ENCODE peak calls at places on chromosomes 5 and 9, in ten cellular contexts. K is CD4-positive, CD25-positive, alpha-beta regulatory T cell; D is tibial nerve; A is endothelial cell of umbilical vein; B is suprapubic skin; X is HepG2; G is naive thymus-derived CD4-positive, alpha-beta T cell; T is fibroblast of lung; J is ovary; P is prostate gland. N is an unnamed sample.

GRCh38 chr5:146528232-146528631 is 12.2 kb upstream of the GPR151 start:
- DNase-seq in K (no peak), D (no peak), A (peak; percentile 29), B (no peak), X (no peak), G (no peak), T (peak; percentile 9), J (no peak), P (no peak), N (no peak)

GRCh38 chr9:35001803-35002502 is 12.4 kb downstream of the DNAJB5 start:
- DNase-seq in K (no peak), D (no peak), A (peak; percentile 64), B (no peak), X (no peak), G (no peak), T (no peak), J (no peak), P (no peak), N (no peak)

GRCh38 chr9:121700165-121700830 is 48.9 kb downstream of the DAB2IP start:
- DNase-seq in K (peak; percentile 16), D (peak; percentile 49), A (peak; percentile 72), B (peak; percentile 80), X (no peak), G (peak; percentile 34), T (peak; percentile 53), J (peak; percentile 65), P (peak; percentile 93), N (peak; percentile 90)

GRCh38 chr5:109454726-109455505 is 45.1 kb upstream of the PJA2 start:
- DNase-seq in K (no peak), D (no peak), A (peak; percentile 59), B (no peak), X (no peak), G (no peak), T (peak; percentile 38), J (no peak), P (no peak), N (no peak)

GRCh38 chr9:82750411-82750918 is 312.5 kb downstream of the RASEF start:
- DNase-seq in K (no peak), D (no peak), A (no peak), B (no peak), X (no peak), G (no peak), T (no peak), J (no peak), P (no peak), N (no peak)

GRCh38 chr5:98810206-98810605 is 36.7 kb downstream of the RGMB start:
- DNase-seq in K (no peak), D (no peak), A (no peak), B (no peak), X (no peak), G (no peak), T (no peak), J (no peak), P (no peak), N (no peak)

GRCh38 chr5:36138900-36139683 is 12.6 kb downstream of the LMBRD2 start:
- DNase-seq in K (no peak), D (no peak), A (no peak), B (no peak), X (peak; percentile 78), G (no peak), T (no peak), J (no peak), P (no peak), N (no peak)

GRCh38 chr9:87787735-87788134 is 61.8 kb downstream of the CTSL start:
- DNase-seq in K (no peak), D (no peak), A (no peak), B (no peak), X (no peak), G (no peak), T (no peak), J (no peak), P (no peak), N (no peak)

GRCh38 chr5:150612405-150612804 is 28.1 kb upstream of the SYNPO start:
- DNase-seq in K (no peak), D (no peak), A (peak; percentile 91), B (no peak), X (no peak), G (no peak), T (no peak), J (no peak), P (no peak), N (no peak)

GRCh38 chr5:125134216-125135081 is 388.0 kb upstream of the ZNF608 start:
- DNase-seq in K (no peak), D (no peak), A (peak; percentile 30), B (no peak), X (no peak), G (no peak), T (peak; percentile 71), J (no peak), P (no peak), N (no peak)

GRCh38 chr9:35954942-35955546 is 2.9 kb downstream of the OR2S2 start:
- DNase-seq in K (peak; percentile 76), D (peak; percentile 71), A (peak; percentile 79), B (no peak), X (peak; percentile 56), G (no peak), T (peak; percentile 91), J (peak; percentile 25), P (peak; percentile 60), N (no peak)

GRCh38 chr9:121698627-121699270 is 47.3 kb downstream of the DAB2IP start:
- DNase-seq in K (no peak), D (no peak), A (no peak), B (no peak), X (no peak), G (no peak), T (no peak), J (peak; percentile 51), P (no peak), N (peak; percentile 33)

GRCh38 chr5:177449140-177450061 is 2.8 kb downstream of the PRR7 start:
- DNase-seq in K (no peak), D (no peak), A (no peak), B (peak; percentile 64), X (no peak), G (no peak), T (no peak), J (no peak), P (no peak), N (no peak)

GRCh38 chr9:4070266-4070665 is 229.6 kb downstream of the GLIS3 start:
- DNase-seq in K (peak; percentile 3), D (no peak), A (no peak), B (no peak), X (no peak), G (no peak), T (no peak), J (no peak), P (no peak), N (no peak)

GRCh38 chr9:27331393-27331792 is 34.4 kb upstream of the EQTN start:
- DNase-seq in K (no peak), D (no peak), A (no peak), B (no peak), X (no peak), G (no peak), T (no peak), J (no peak), P (no peak), N (no peak)

DNA sequence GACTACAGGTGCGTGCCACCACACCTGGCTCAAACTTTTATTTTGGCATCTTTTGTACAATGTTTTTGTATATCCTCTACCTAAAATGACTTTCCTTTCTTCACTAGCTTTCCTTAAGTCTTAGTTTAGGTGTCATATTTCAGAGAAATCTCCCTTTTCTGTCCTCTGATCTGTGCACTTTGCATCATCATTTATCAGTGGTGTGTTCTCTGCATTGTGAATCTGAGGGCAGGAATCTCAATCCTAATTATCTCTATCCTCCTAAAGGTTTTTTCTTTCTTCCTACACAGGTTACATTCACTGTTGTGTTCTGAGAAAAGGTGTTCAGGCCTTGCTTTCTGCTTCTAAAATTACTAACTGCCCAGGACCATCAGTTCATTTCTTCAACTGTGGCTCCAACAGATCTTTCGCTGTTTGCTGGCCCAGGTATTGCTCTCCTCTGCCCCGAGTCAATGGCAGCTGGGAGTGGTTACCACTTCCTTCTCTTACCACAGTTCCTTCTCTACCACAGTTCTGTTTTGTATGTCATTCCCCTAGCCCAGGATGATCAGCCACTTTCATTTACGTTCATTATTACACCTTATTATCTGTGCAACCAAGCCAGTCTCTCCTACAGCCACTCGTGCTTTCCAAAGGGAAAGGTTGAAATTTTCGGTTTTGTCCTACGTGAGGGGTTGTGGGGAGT is 14.0 kb downstream of the TGFBR1 start:
- DNase-seq in K (peak; percentile 86), D (no peak), A (no peak), B (no peak), X (no peak), G (peak; percentile 40), T (no peak), J (no peak), P (no peak), N (no peak)
- H3K4me1 ChIP-seq in K (peaks cover 75% of the 10 kb centered on the region), D (peaks cover 13% of the 10 kb centered on the region), A (no peaks in the 10 kb centered on the region), B (peaks cover 37% of the 10 kb centered on the region), X (no peaks in the 10 kb centered on the region), G (peaks cover 59% of the 10 kb centered on the region), T (no peaks in the 10 kb centered on the region), J (peaks cover 1% of the 10 kb centered on the region), P (no peaks in the 10 kb centered on the region), N (peaks cover 72% of the 10 kb centered on the region)

GRCh38 chr5:115956957-115957356 is 5.3 kb upstream of the LVRN start:
- DNase-seq in K (no peak), D (no peak), A (no peak), B (no peak), X (no peak), G (no peak), T (no peak), J (no peak), P (no peak), N (no peak)
- H3K4me3 ChIP-seq in K (no peak overlapping the region), D (no peak overlapping the region), A (no peak overlapping the region), B (no peak overlapping the region), X (no peak overlapping the region), G (no peak overlapping the region), T (no peak overlapping the region), J (no peak overlapping the region), P (no peak overlapping the region), N (no peak overlapping the region)

DNA sequence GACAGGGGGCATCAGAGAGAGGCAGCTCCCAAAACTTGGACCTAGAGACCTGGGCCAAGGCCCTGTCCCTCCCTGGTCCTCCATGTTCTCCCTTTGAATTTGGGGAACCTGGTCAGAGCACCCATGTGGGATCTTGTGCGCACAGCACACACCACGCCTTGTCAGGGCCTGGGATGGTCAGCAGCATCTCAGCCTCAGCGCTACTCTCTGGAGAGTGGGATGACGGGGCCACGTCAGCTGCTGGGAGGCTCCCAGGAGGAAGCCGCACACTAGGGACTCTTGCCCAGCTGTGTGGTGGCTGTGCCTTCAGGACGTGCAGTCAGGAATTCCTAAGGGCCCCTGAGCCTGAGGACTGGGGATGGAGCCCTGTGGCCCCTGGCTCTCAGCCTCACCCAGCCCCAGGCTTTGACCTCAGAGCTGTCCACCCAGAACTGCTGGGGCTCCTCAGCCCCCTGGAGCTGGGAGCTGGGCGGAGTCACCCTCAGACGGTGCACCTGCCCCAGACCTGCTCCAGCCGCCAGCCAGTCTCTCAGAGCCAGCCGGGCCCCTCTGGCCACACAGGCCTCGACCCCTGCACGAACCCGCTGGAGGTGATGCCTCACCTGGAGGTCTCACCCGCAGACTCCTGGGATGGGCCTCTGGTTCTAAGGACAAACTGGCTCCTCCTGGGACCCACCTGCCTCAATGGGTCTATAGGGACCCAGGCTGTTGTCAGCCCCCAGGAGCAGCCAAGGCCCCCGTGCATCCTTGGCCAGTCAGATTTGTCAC is 38.3 kb upstream of the EGFL7 start:
- DNase-seq in K (no peak), D (no peak), A (no peak), B (no peak), X (no peak), G (no peak), T (no peak), J (no peak), P (no peak), N (peak; percentile 18)
- H3K4me1 ChIP-seq in K (no peaks in the 10 kb centered on the region), D (peaks cover 43% of the 10 kb centered on the region), A (peaks cover 12% of the 10 kb centered on the region), B (peaks cover 83% of the 10 kb centered on the region), X (peaks cover 64% of the 10 kb centered on the region), G (no peaks in the 10 kb centered on the region), T (peaks cover 9% of the 10 kb centered on the region), J (peaks cover 4% of the 10 kb centered on the region), P (peaks cover 7% of the 10 kb centered on the region), N (peaks cover 21% of the 10 kb centered on the region)

GRCh38 chr9:32703635-32704034 is 68.2 kb upstream of the TAF1L start:
- DNase-seq in K (no peak), D (no peak), A (peak; percentile 9), B (no peak), X (peak; percentile 5), G (no peak), T (no peak), J (no peak), P (no peak), N (no peak)
- H3K4me3 ChIP-seq in K (no peak overlapping the region), D (no peak overlapping the region), A (no peak overlapping the region), B (no peak overlapping the region), X (no peak overlapping the region), G (no peak overlapping the region), T (no peak overlapping the region), J (no peak overlapping the region), P (no peak overlapping the region), N (no peak overlapping the region)